ENCODE peak calls at places on chromosomes 3 and 15, in six cellular contexts. Y is nephron progenitor cell, W is pancreas, R is right atrium auricular region, M is PC-3, B is cardiac muscle cell. C is an unnamed sample.

GRCh38 chr15:60396964-60397771 is 618 bp downstream of the ANXA2 start:
- DNase-seq in R (peak; percentile 88), W (peak; percentile 39), M (peak; percentile 78), Y (peak; percentile 79), B (peak; percentile 83), C (peak; percentile 78)

GRCh38 chr15:55685292-55685691 is 57.7 kb downstream of the PRTG start:
- DNase-seq in B (no peak), R (no peak), Y (no peak), M (no peak), W (no peak), C (peak; percentile 41)

GRCh38 chr15:39156636-39157255 is 424.1 kb upstream of the THBS1 start:
- DNase-seq in B (no peak), W (no peak), R (peak; percentile 68), M (no peak), Y (no peak), C (no peak)

GRCh38 chr3:160134454-160134853 is 90.8 kb upstream of the C3orf80 start:
- DNase-seq in R (no peak), W (no peak), M (peak; percentile 62), Y (no peak), B (no peak), C (no peak)

GRCh38 chr15:80066912-80067311 is 7.4 kb downstream of the ZFAND6 start:
- DNase-seq in Y (no peak), W (no peak), M (no peak), R (no peak), B (no peak), C (no peak)

GRCh38 chr3:149266733-149267132 is 45.1 kb upstream of the CP start:
- DNase-seq in M (no peak), W (no peak), Y (no peak), B (no peak), R (no peak), C (no peak)

GRCh38 chr3:153221748-153222162 is 59.7 kb downstream of the RAP2B start:
- DNase-seq in B (peak; percentile 41), Y (no peak), W (peak; percentile 54), M (peak; percentile 97), R (peak; percentile 86), C (peak; percentile 24)

GRCh38 chr3:183825380-183826161 is at the start of gene MAP6D1:
- DNase-seq in W (peak; percentile 39), R (no peak), M (peak; percentile 54), Y (peak; percentile 84), B (peak; percentile 81), C (peak; percentile 87)

GRCh38 chr3:147699175-147699838 is 290.1 kb downstream of the ZIC1 start:
- DNase-seq in W (no peak), Y (no peak), M (peak; percentile 59), R (no peak), B (no peak), C (no peak)

GRCh38 chr3:67692621-67693020 is 38.2 kb upstream of the SUCLG2 start:
- DNase-seq in B (peak; percentile 55), R (no peak), Y (no peak), W (no peak), M (no peak), C (no peak)

GRCh38 chr3:80230954-80231353 is 463.2 kb upstream of the ROBO1 start:
- DNase-seq in Y (no peak), W (no peak), M (no peak), B (no peak), R (no peak), C (no peak)
- TF ChIP-seq CTCF in Y (no peak), W (no peak), M (no peak), B (no peak), R (no peak), C (no peak)

DNA sequence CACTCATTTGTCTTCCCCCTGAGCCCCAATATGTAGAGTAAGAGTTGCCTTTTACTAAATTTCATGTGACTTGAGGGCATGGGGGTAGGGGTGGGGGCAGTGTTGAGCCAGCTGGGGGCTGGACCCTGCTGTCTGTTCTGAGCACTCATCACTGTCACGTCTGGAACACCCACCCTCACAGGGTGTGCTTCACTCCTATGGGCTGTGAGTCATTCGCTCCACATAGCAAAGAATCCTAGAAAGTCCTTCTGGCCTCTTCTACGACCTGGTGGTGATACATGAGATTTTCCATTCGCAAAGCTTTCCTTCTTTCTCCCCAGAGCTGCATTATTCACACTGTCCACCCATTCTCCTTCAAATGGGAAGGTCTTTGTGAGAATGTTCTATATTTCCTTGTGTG is 43.6 kb upstream of the MGLL start:
- DNase-seq in B (no peak), Y (no peak), M (peak; percentile 56), R (no peak), W (no peak), C (no peak)
- TF ChIP-seq CTCF in B (peak; percentile 3), Y (no peak), M (peak; percentile 18), R (no peak), W (no peak), C (no peak)

GRCh38 chr15:69213786-69214185 is 53.4 kb downstream of the GLCE start:
- DNase-seq in Y (no peak), M (no peak), W (no peak), B (no peak), R (no peak), C (no peak)
- TF ChIP-seq CTCF in Y (no peak), M (peak; percentile 53), W (no peak), B (no peak), R (no peak), C (no peak)

GRCh38 chr3:133744241-133744640 is 2.0 kb upstream of the TF start:
- DNase-seq in M (no peak), Y (no peak), B (no peak), W (no peak), R (no peak), C (no peak)

GRCh38 chr3:133745108-133745507 is 1.1 kb upstream of the TF start:
- DNase-seq in W (no peak), B (no peak), M (no peak), R (no peak), Y (no peak), C (no peak)

GRCh38 chr3:133746722-133747086 is 511 bp downstream of the TF start:
- DNase-seq in M (no peak), W (no peak), R (no peak), Y (no peak), B (no peak), C (no peak)

GRCh38 chr3:133745981-133746721 is at the start of gene TF:
- DNase-seq in M (no peak), B (no peak), R (no peak), W (no peak), Y (no peak), C (no peak)

GRCh38 chr3:133742351-133743091 is 3.7 kb upstream of the TF start:
- DNase-seq in W (no peak), B (no peak), R (no peak), M (peak; percentile 77), Y (no peak), C (no peak)
- TF ChIP-seq CTCF in W (no peak), B (no peak), R (no peak), M (no peak), Y (no peak), C (no peak)

GRCh38 chr3:107545680-107546120 is 22.9 kb downstream of the BBX start:
- DNase-seq in M (no peak), Y (no peak), B (no peak), R (no peak), W (no peak), C (no peak)

GRCh38 chr3:107542665-107543064 is 19.9 kb downstream of the BBX start:
- DNase-seq in B (no peak), W (no peak), M (no peak), Y (no peak), R (no peak), C (no peak)

GRCh38 chr3:107540857-107541256 is 18.1 kb downstream of the BBX start:
- DNase-seq in M (no peak), Y (no peak), B (no peak), W (no peak), R (no peak), C (no peak)

GRCh38 chr3:107548601-107549000 is 25.8 kb downstream of the BBX start:
- DNase-seq in B (no peak), W (no peak), Y (no peak), M (no peak), R (no peak), C (no peak)

GRCh38 chr3:107543666-107544065 is 20.9 kb downstream of the BBX start:
- DNase-seq in M (peak; percentile 22), B (peak; percentile 4), W (no peak), Y (no peak), R (no peak), C (no peak)
- TF ChIP-seq CTCF in M (peak; percentile 63), B (peak; percentile 33), W (no peak), Y (no peak), R (no peak), C (peak; percentile 10)

DNA sequence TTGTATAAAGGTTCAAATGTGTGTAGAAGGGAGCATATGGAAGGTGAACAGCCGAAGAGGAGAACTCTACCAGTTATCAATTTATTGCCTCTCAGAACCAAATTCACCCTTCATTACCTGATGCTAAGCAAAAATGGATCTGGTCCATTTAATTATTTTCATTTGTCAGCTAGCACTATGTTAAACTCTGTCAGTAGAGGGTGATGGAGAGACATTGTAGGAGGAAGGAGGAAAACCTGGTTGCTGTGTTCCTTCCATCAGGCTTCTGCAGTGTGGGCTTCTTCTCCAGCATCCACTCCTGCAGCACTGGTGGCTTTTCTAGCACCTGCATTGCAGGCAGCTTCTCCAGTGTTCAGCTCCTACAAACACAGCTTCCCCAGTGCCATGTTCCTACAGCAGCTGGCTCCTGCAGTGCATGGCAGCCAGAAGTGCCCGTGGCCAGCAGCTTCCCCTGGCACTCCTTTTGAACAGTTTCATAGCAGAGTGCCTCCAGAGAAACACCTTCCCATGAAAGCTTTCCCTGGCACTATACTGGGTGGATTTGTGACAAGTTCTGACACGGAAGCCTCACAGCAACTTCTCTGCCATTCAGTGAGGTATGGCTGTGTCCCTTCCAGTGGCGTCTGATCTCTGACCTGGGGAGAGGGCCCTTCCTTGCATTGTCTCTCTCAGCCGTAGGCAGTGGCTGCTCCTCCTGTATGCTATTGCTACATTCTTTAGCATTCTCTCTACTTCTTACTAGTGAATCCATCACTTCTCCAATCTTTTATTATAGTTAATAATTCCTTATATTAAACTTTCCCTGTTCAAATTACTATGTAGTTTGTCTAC is 14.6 kb upstream of the IL17RD start:
- DNase-seq in W (no peak), M (peak; percentile 59), Y (no peak), B (no peak), R (no peak), C (no peak)
- TF ChIP-seq CTCF in W (no peak), M (peak; percentile 67), Y (no peak), B (peak; percentile 47), R (no peak), C (peak; percentile 60)

DNA sequence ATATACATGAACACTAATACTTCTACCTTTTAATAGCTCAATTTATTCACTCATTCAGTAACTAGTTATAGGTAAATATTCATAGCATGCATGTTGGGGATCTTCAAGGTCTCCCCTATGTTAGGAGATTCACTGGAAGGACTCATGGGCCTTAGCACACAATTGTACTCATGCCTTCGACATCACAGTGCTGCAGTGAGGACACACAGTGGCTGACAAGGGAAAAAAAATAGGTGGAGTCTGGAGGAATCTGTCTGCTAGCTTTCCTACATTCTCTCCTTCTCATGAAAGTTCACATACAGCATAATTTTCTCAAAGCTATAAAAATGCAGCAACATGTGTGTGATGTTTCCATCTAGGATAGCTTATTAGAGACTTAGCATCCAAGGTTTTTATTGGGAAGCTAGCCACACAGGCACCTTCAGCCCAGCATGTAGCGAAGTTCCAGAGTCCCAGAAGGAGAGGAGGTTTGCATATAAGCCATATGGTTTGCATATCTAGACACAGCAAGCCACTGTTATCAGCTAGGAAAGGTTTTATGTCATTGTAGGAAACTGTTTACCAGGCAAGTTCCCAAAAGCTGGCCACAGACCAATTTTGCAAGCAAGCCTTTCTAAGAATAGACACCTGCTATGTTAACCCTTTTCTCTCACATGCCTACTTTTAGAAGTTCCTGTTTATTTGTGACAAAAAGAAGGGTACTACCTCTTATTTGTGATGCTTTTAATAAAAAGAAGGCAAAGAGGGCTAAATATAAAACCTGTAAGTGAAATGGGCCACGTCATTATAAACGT is 46.4 kb downstream of the MORC1 start:
- DNase-seq in W (peak; percentile 30), Y (no peak), B (peak; percentile 49), R (no peak), M (peak; percentile 12), C (no peak)
- TF ChIP-seq CTCF in W (no peak), Y (no peak), B (no peak), R (no peak), M (peak; percentile 22), C (peak; percentile 34)

C was measured in GM13977.